ENCODE peak calls at places on chromosomes 13 and 19, in five cellular contexts. H, N, R, M and Y are unnamed samples. For H3K4me1, the result is how much of the 10 kb centered on the place peaks cover.

GRCh38 chr19:14428882-14429416 is 4.2 kb upstream of the PKN1 start:
- DNase-seq in R (no peak), N (no peak), H (no peak), M (no peak), Y (no peak)

GRCh38 chr19:33214621-33215020 is 11.0 kb downstream of the SLC7A10 start:
- DNase-seq in M (peak), N (peak), R (no peak), H (peak), Y (peak)

GRCh38 chr13:50222569-50223332 is 207.5 kb downstream of the KCNRG start:
- DNase-seq in N (peak), R (no peak), H (peak), M (peak), Y (no peak)

GRCh38 chr13:104389722-104390121 is 1323.5 kb upstream of the SLC10A2 start:
- DNase-seq in M (peak), N (no peak), R (no peak), H (no peak), Y (no peak)

GRCh38 chr13:108470921-108471320 is 158.5 kb upstream of the MYO16 start:
- DNase-seq in H (no peak), M (no peak), R (no peak), N (no peak), Y (no peak)

GRCh38 chr19:10219678-10220077 is 11.5 kb downstream of the S1PR2 start:
- DNase-seq in M (peak), R (no peak), H (peak), N (peak), Y (peak)

GRCh38 chr19:56066152-56067023 is 54.7 kb downstream of the ZNF787 start:
- DNase-seq in R (peak), M (peak), H (peak), N (peak), Y (peak)

GRCh38 chr19:48918071-48918470 is 15.4 kb upstream of the DHDH start:
- DNase-seq in H (no peak), N (no peak), M (no peak), R (no peak), Y (no peak)

GRCh38 chr19:39400997-39401548 is 5.6 kb upstream of the ZFP36 start:
- DNase-seq in H (no peak), R (no peak), N (no peak), M (no peak), Y (no peak)

GRCh38 chr13:83716121-83716520 is 166.2 kb downstream of the SLITRK1 start:
- DNase-seq in M (no peak), N (no peak), H (no peak), R (no peak), Y (no peak)

GRCh38 chr13:77345150-77345780 is 18.4 kb upstream of the MYCBP2 start:
- DNase-seq in M (no peak), H (no peak), N (peak), R (no peak), Y (no peak)

GRCh38 chr19:6728346-6728745 is 7.9 kb upstream of the C3 start:
- DNase-seq in N (no peak), H (no peak), M (no peak), R (no peak), Y (no peak)

GRCh38 chr19:41323430-41324125 is 13.6 kb downstream of the CCDC97 start:
- DNase-seq in R (no peak), N (peak), H (peak), M (peak), Y (peak)

GRCh38 chr13:23651439-23651838 is 81.2 kb downstream of the TNFRSF19 start:
- DNase-seq in N (no peak), R (no peak), H (no peak), M (no peak), Y (no peak)
- H3K4me1 ChIP-seq in N (under half), R (under half), H (under half), M (under half), Y (under half)

GRCh38 chr19:45769821-45770191 is 754 bp upstream of the SIX5 start:
- DNase-seq in N (peak), H (peak), M (peak), R (no peak), Y (no peak)

GRCh38 chr19:45767410-45767880 is 1.6 kb downstream of the SIX5 start:
- DNase-seq in R (peak), N (peak), H (peak), M (peak), Y (peak)

GRCh38 chr19:45769054-45769782 is at the start of gene SIX5:
- DNase-seq in H (peak), N (peak), M (peak), R (peak), Y (peak)

GRCh38 chr19:45767881-45768643 is 990 bp downstream of the SIX5 start:
- DNase-seq in N (peak), R (peak), H (peak), M (peak), Y (peak)

GRCh38 chr19:45768644-45769053 is 403 bp downstream of the SIX5 start:
- DNase-seq in R (no peak), N (peak), H (peak), M (peak), Y (no peak)
- H3K14ac ChIP-seq in R (peak), N (peak), H (peak), M (peak), Y (peak)

GRCh38 chr13:98686281-98686680 is 66.2 kb downstream of the SLC15A1 start:
- DNase-seq in R (no peak), N (no peak), M (no peak), H (no peak), Y (no peak)
- H4K91ac ChIP-seq in R (no peak), N (no peak), M (no peak), H (no peak), Y (no peak)

GRCh38 chr13:21341637-21342422 is 117.3 kb downstream of the ZDHHC20 start:
- DNase-seq in H (no peak), N (no peak), M (no peak), R (no peak), Y (no peak)

GRCh38 chr13:21336609-21337008 is 122.5 kb downstream of the ZDHHC20 start:
- DNase-seq in N (no peak), H (no peak), R (no peak), M (no peak), Y (no peak)

GRCh38 chr13:21338651-21339278 is 120.3 kb downstream of the ZDHHC20 start:
- DNase-seq in N (peak), M (no peak), H (no peak), R (no peak), Y (no peak)

GRCh38 chr13:21342699-21343442 is 116.2 kb downstream of the ZDHHC20 start:
- DNase-seq in H (no peak), M (no peak), R (no peak), N (no peak), Y (no peak)

GRCh38 chr13:21338156-21338555 is 120.9 kb downstream of the ZDHHC20 start:
- DNase-seq in R (no peak), N (peak), M (peak), H (no peak), Y (no peak)
- H3K4me1 ChIP-seq in R (under half), N (under half), M (under half), H (under half), Y (under half)

GRCh38 chr19:54190942-54191670 is at the start of gene TSEN34:
- DNase-seq in R (peak), M (peak), H (peak), N (peak), Y (peak)
- H3K14ac ChIP-seq in R (no peak), M (peak), H (peak), N (peak), Y (peak)